ENCODE peak calls at places on chromosomes 5 and 9, in ten cellular contexts. F is upper lobe of left lung, H is stomach, L is transverse colon, T is HepG2, M is spleen, O is prostate gland, B is GM23338, G is HCT116, Y is sigmoid colon. U is an unnamed sample. For H3K4me1 and H3K36me3, the result is how much of the 10 kb centered on the place peaks cover.

GRCh38 chr9:91864372-91864771 is 85.7 kb downstream of the ROR2 start:
- DNase-seq in L (no peak), Y (no peak), O (no peak), M (peak), T (no peak), H (no peak), B (no peak), F (no peak), G (no peak), U (no peak)

GRCh38 chr9:29214162-29214520 is 1640.9 kb upstream of the C9orf72 start:
- DNase-seq in F (peak), T (no peak), H (peak), Y (no peak), L (no peak), G (no peak), B (peak), O (no peak), M (no peak), U (no peak)

GRCh38 chr5:16737620-16738364 is 121.0 kb upstream of the RETREG1 start:
- DNase-seq in T (peak), L (peak), B (peak), H (no peak), O (no peak), Y (no peak), M (no peak), F (no peak), G (no peak), U (no peak)

GRCh38 chr9:37239921-37240320 is 119.5 kb downstream of the ZCCHC7 start:
- DNase-seq in H (no peak), F (no peak), B (no peak), L (no peak), G (no peak), T (no peak), Y (no peak), M (no peak), O (no peak), U (no peak)

GRCh38 chr5:89315194-89315593 is 432.2 kb upstream of the MEF2C start:
- DNase-seq in F (no peak), Y (no peak), H (no peak), O (peak), G (no peak), T (no peak), M (no peak), L (no peak), B (no peak), U (no peak)

GRCh38 chr9:89850633-89851325 is 246.0 kb downstream of the GADD45G start:
- DNase-seq in B (no peak), T (no peak), Y (peak), G (no peak), O (peak), L (peak), H (peak), M (peak), F (no peak), U (peak)

GRCh38 chr9:14660721-14661120 is 32.5 kb downstream of the ZDHHC21 start:
- DNase-seq in F (no peak), M (no peak), G (no peak), T (no peak), Y (no peak), H (no peak), L (no peak), O (no peak), B (no peak), U (no peak)

GRCh38 chr5:156223547-156223946 is 103.4 kb upstream of the SGCD start:
- DNase-seq in H (no peak), G (no peak), Y (no peak), O (no peak), M (no peak), T (no peak), F (no peak), L (no peak), B (no peak), U (no peak)

GRCh38 chr5:168798065-168799023 is 219.2 kb upstream of the PANK3 start:
- DNase-seq in G (no peak), H (no peak), O (no peak), F (no peak), L (no peak), M (no peak), B (no peak), Y (no peak), T (no peak), U (no peak)

GRCh38 chr9:37034320-37034937 is 361 bp upstream of the PAX5 start:
- DNase-seq in H (no peak), M (peak), T (no peak), B (peak), G (no peak), Y (no peak), F (peak), L (peak), O (peak), U (no peak)

GRCh38 chr9:111719541-111719940 is 58.1 kb downstream of the GNG10 start:
- DNase-seq in L (no peak), Y (no peak), M (no peak), B (no peak), G (no peak), T (no peak), O (no peak), H (no peak), F (no peak), U (no peak)

GRCh38 chr5:40991168-40991980 is 79.8 kb downstream of the MROH2B start:
- DNase-seq in M (no peak), F (no peak), Y (peak), G (no peak), L (peak), O (no peak), T (peak), B (no peak), H (peak), U (peak)

GRCh38 chr9:27108981-27109541 is at the start of gene TEK:
- DNase-seq in L (no peak), F (no peak), M (no peak), G (no peak), H (no peak), Y (no peak), T (no peak), O (no peak), B (peak), U (no peak)

GRCh38 chr5:93018461-93018860 is 562.6 kb downstream of the NR2F1-AS1 start:
- DNase-seq in M (no peak), H (no peak), B (no peak), T (no peak), G (no peak), F (no peak), O (no peak), Y (no peak), L (no peak), U (no peak)

GRCh38 chr5:95973793-95974325 is 12.2 kb upstream of the ELL2 start:
- DNase-seq in L (no peak), M (no peak), H (no peak), T (no peak), Y (no peak), O (no peak), G (no peak), B (no peak), F (no peak), U (no peak)

GRCh38 chr9:98536542-98537173 is 172.1 kb downstream of the GABBR2 start:
- DNase-seq in G (no peak), F (no peak), B (peak), H (no peak), O (no peak), T (peak), L (peak), Y (no peak), M (no peak), U (no peak)

GRCh38 chr5:100634937-100635336 is 99.8 kb downstream of the FAM174A start:
- DNase-seq in F (no peak), L (no peak), B (no peak), H (no peak), Y (no peak), G (no peak), T (no peak), O (no peak), M (no peak), U (no peak)

GRCh38 chr9:130120207-130120587 is 52.0 kb upstream of the NCS1 start:
- DNase-seq in O (no peak), L (no peak), F (no peak), B (no peak), M (no peak), G (no peak), Y (no peak), H (no peak), T (no peak), U (no peak)

GRCh38 chr5:136249678-136250266 is 56.8 kb upstream of the SMIM32 start:
- DNase-seq in M (no peak), O (peak), B (peak), Y (no peak), L (peak), F (no peak), G (peak), T (peak), H (peak), U (peak)

GRCh38 chr9:6938447-6938846 is 180.7 kb downstream of the KDM4C start:
- DNase-seq in H (no peak), G (no peak), B (no peak), O (no peak), F (no peak), L (no peak), M (no peak), T (peak), Y (no peak), U (no peak)

GRCh38 chr5:146825033-146825432 is 53.5 kb downstream of the PPP2R2B start:
- DNase-seq in Y (no peak), B (peak), T (peak), L (no peak), H (no peak), F (no peak), M (no peak), O (no peak), G (no peak), U (no peak)

GRCh38 chr9:113514061-113514460 is 50.5 kb downstream of the RGS3 start:
- DNase-seq in L (no peak), Y (no peak), O (no peak), F (no peak), H (no peak), B (no peak), M (peak), G (no peak), T (no peak), U (no peak)

GRCh38 chr9:113514748-113515147 is 51.2 kb downstream of the RGS3 start:
- DNase-seq in M (peak), Y (no peak), L (no peak), O (no peak), B (no peak), F (no peak), T (no peak), G (no peak), H (no peak), U (no peak)

GRCh38 chr9:113513541-113513940 is 50.0 kb downstream of the RGS3 start:
- DNase-seq in B (no peak), O (no peak), T (no peak), M (peak), Y (no peak), L (no peak), H (no peak), G (no peak), F (no peak), U (no peak)

GRCh38 chr9:113516840-113517577 is 53.5 kb downstream of the RGS3 start:
- DNase-seq in M (peak), O (no peak), T (no peak), F (no peak), L (peak), B (no peak), Y (no peak), G (no peak), H (peak), U (no peak)

DNA sequence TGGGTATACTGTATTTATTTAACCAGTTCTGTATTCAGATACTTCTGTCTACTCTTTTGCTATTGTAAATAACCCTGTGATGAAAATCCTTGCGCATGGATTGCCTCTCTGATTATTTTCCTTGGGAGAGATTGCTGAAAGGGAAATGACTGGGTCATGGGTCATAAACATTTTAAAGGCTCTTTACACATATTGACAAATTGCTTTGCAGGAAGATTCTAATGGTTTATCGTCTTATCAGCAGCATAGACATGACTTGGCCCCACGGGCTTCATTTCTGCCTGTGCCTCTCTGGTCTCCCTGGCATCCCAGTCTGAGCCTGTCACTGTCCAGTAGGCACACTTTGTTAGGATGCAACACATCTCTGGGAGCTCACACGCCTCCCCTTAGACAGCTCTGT is 52.3 kb downstream of the RGS3 start:
- DNase-seq in L (no peak), Y (no peak), O (no peak), M (peak), F (no peak), G (no peak), T (no peak), B (no peak), H (no peak), U (no peak)
- H3K4me1 ChIP-seq in L (under half), Y (under half), O (under half), M (half or more), F (under half), G (under half), T (under half), B (under half), H (under half), U (under half)

GRCh38 chr5:64163746-64164145 is 1.9 kb upstream of the RNF180 start:
- DNase-seq in H (no peak), F (no peak), Y (no peak), B (no peak), G (no peak), T (no peak), M (no peak), L (no peak), O (no peak), U (no peak)

GRCh38 chr5:64166201-64166959 is 737 bp downstream of the RNF180 start:
- DNase-seq in Y (peak), F (no peak), O (peak), H (no peak), T (no peak), M (peak), B (peak), G (no peak), L (no peak), U (no peak)

GRCh38 chr5:64165160-64165499 is 513 bp upstream of the RNF180 start:
- DNase-seq in M (no peak), O (no peak), F (no peak), Y (no peak), H (no peak), G (no peak), T (no peak), L (no peak), B (peak), U (no peak)

GRCh38 chr5:64164166-64164565 is 1.5 kb upstream of the RNF180 start:
- DNase-seq in T (no peak), L (no peak), Y (no peak), M (no peak), B (no peak), O (no peak), G (no peak), F (no peak), H (no peak), U (no peak)

GRCh38 chr5:64165500-64166200 is at the start of gene RNF180:
- DNase-seq in O (peak), H (peak), B (peak), M (peak), Y (peak), G (no peak), L (peak), F (peak), T (no peak), U (peak)
- TF ChIP-seq POLR2AphosphoS5 in O (no peak), H (peak), B (no peak), M (peak), Y (peak), G (no peak), L (no peak), F (no peak), T (no peak), U (no peak)

DNA sequence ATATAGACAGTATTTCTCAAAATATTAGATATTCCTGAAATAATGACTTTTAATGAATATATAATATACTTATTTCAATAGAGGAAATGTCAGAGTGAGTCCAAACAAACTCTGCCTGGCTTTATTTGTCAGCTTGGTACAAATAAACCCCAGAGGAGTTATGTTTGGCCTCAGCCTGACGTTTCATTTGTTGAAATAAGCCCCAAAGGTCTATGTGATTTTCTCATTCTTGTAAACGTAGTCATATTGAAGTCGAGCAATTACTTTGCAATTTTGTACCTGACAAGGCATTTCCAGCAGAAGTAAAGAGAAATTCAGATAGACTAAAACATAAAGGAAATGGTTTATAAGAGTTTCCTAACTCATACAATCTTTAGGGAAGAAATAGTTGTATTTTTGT is 57.9 kb downstream of the MCCC2 start:
- DNase-seq in M (no peak), H (no peak), F (no peak), T (no peak), Y (no peak), G (no peak), O (no peak), L (no peak), B (no peak), U (no peak)
- H3K36me3 ChIP-seq in M (half or more), H (half or more), F (under half), T (half or more), Y (under half), G (under half), O (under half), L (under half), B (under half), U (under half)

GRCh38 chr5:159053708-159054107 is 46.0 kb downstream of the EBF1 start:
- DNase-seq in G (no peak), T (no peak), L (no peak), F (no peak), M (no peak), B (no peak), H (no peak), O (no peak), Y (no peak), U (no peak)

GRCh38 chr5:159056201-159056600 is 43.5 kb downstream of the EBF1 start:
- DNase-seq in H (no peak), O (no peak), G (no peak), T (no peak), F (no peak), B (no peak), Y (no peak), L (no peak), M (no peak), U (no peak)

GRCh38 chr5:159058928-159059636 is 40.6 kb downstream of the EBF1 start:
- DNase-seq in Y (no peak), H (no peak), O (no peak), L (no peak), F (no peak), B (no peak), M (no peak), G (no peak), T (no peak), U (no peak)

GRCh38 chr5:159059722-159060121 is 40.0 kb downstream of the EBF1 start:
- DNase-seq in Y (no peak), L (no peak), G (no peak), T (no peak), M (no peak), H (no peak), O (no peak), B (no peak), F (no peak), U (no peak)

DNA sequence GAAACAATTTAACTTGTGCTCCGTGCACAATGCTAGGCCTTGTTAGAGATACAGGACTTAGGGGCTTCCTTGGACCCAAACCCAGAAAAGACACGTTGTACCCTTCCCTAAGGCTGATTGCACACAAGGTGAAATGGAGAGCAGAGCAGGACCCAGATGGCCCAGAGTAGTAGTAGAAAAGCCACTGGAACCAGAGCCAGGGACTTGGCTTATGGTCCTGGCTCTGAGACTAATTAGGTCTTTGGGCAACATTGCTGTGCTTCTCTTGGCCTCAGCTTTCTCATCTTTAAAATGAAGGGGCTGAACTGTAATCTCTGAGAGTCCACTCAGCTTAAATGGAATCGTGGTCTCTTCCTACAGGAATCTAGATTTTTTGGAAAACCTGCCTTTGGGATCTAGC is 42.3 kb downstream of the EBF1 start:
- DNase-seq in B (no peak), F (no peak), L (no peak), O (no peak), Y (no peak), M (no peak), G (no peak), T (no peak), H (no peak), U (no peak)
- H3K4me1 ChIP-seq in B (under half), F (under half), L (under half), O (under half), Y (under half), M (half or more), G (under half), T (under half), H (under half), U (under half)

GRCh38 chr5:72438141-72438540 is 69.1 kb downstream of the ZNF366 start:
- DNase-seq in B (no peak), T (no peak), F (no peak), L (no peak), Y (no peak), G (no peak), M (no peak), H (no peak), O (no peak), U (no peak)

GRCh38 chr5:72434781-72435437 is 72.3 kb downstream of the ZNF366 start:
- DNase-seq in M (no peak), H (no peak), T (no peak), B (no peak), O (no peak), Y (no peak), G (no peak), F (no peak), L (no peak), U (no peak)

GRCh38 chr5:72436796-72437471 is 70.3 kb downstream of the ZNF366 start:
- DNase-seq in H (no peak), M (no peak), L (no peak), Y (no peak), B (no peak), O (no peak), T (no peak), G (no peak), F (no peak), U (no peak)

GRCh38 chr5:72434056-72434780 is 73.0 kb downstream of the ZNF366 start:
- DNase-seq in T (no peak), G (no peak), Y (no peak), F (no peak), O (no peak), B (no peak), L (no peak), H (no peak), M (no peak), U (no peak)

GRCh38 chr5:72433520-72433919 is 73.7 kb downstream of the ZNF366 start:
- DNase-seq in T (no peak), O (no peak), B (no peak), L (no peak), H (no peak), F (no peak), G (no peak), M (no peak), Y (no peak), U (no peak)
- TF ChIP-seq POLR2AphosphoS5 in T (no peak), O (no peak), B (no peak), L (no peak), H (no peak), F (no peak), G (no peak), M (no peak), Y (peak), U (no peak)

GRCh38 chr9:120894404-120895226 is 17.6 kb upstream of the PHF19 start:
- DNase-seq in G (no peak), L (no peak), M (no peak), B (peak), F (peak), H (peak), T (no peak), O (no peak), Y (no peak), U (no peak)

GRCh38 chr9:120893917-120894316 is 16.9 kb upstream of the PHF19 start:
- DNase-seq in H (no peak), B (no peak), G (no peak), T (no peak), M (no peak), Y (no peak), F (no peak), O (no peak), L (no peak), U (no peak)

GRCh38 chr9:120892748-120893584 is 16.0 kb upstream of the PHF19 start:
- DNase-seq in Y (no peak), L (no peak), H (no peak), G (no peak), O (no peak), T (no peak), M (no peak), B (no peak), F (no peak), U (no peak)

GRCh38 chr9:120892177-120892747 is 15.3 kb upstream of the PHF19 start:
- DNase-seq in B (no peak), H (no peak), T (no peak), M (no peak), Y (no peak), F (no peak), L (no peak), G (no peak), O (peak), U (no peak)

GRCh38 chr9:120893585-120893857 is 16.5 kb upstream of the PHF19 start:
- DNase-seq in F (no peak), Y (no peak), G (no peak), T (no peak), B (no peak), H (no peak), L (no peak), O (no peak), M (no peak), U (no peak)
- H3K36me3 ChIP-seq in F (under half), Y (under half), G (under half), T (under half), B (under half), H (under half), L (under half), O (under half), M (under half), U (under half)